ENCODE peak calls at places on chromosomes 7 and 10, in nine cellular contexts. One of them, this sample, is unnamed.

GRCh38 chr10:96699613-96700012 is 20.7 kb downstream of the PIK3AP1 start:
- DNase-seq in psoas muscle: no peak
- DNase-seq in ovary: no peak
- DNase-seq in A549: no peak
- DNase-seq in upper lobe of right lung: no peak
- DNase-seq in right lobe of liver: no peak
- DNase-seq in IMR-90: no peak
- DNase-seq in cardiac muscle cell: no peak
- DNase-seq in pancreas: no peak
- DNase-seq in this sample: no peak

GRCh38 chr7:92155108-92155755 is 21.0 kb upstream of the CYP51A1 start:
- DNase-seq in psoas muscle: no peak
- DNase-seq in ovary: no peak
- DNase-seq in A549: no peak
- DNase-seq in upper lobe of right lung: no peak
- DNase-seq in right lobe of liver: no peak
- DNase-seq in IMR-90: no peak
- DNase-seq in cardiac muscle cell: no peak
- DNase-seq in pancreas: no peak
- DNase-seq in this sample: no peak

GRCh38 chr7:128022631-128023532 is 8.4 kb downstream of the LRRC4 start:
- DNase-seq in psoas muscle: no peak
- DNase-seq in ovary: no peak
- DNase-seq in A549: no peak
- DNase-seq in upper lobe of right lung: no peak
- DNase-seq in right lobe of liver: no peak
- DNase-seq in IMR-90: peak; percentile 81
- DNase-seq in cardiac muscle cell: peak; percentile 47
- DNase-seq in pancreas: no peak
- DNase-seq in this sample: no peak

GRCh38 chr10:118760265-118760664 is 5.5 kb upstream of the CACUL1 start:
- DNase-seq in psoas muscle: no peak
- DNase-seq in ovary: no peak
- DNase-seq in A549: no peak
- DNase-seq in upper lobe of right lung: no peak
- DNase-seq in right lobe of liver: no peak
- DNase-seq in IMR-90: no peak
- DNase-seq in cardiac muscle cell: no peak
- DNase-seq in pancreas: peak; percentile 57
- DNase-seq in this sample: no peak

GRCh38 chr10:121886997-121887622 is 40.7 kb downstream of the ATE1 start:
- DNase-seq in psoas muscle: peak; percentile 41
- DNase-seq in ovary: peak; percentile 45
- DNase-seq in A549: peak; percentile 78
- DNase-seq in upper lobe of right lung: no peak
- DNase-seq in right lobe of liver: peak; percentile 53
- DNase-seq in IMR-90: peak; percentile 69
- DNase-seq in cardiac muscle cell: peak; percentile 82
- DNase-seq in pancreas: no peak
- DNase-seq in this sample: peak; percentile 28

GRCh38 chr7:25402528-25402927 is 174.2 kb upstream of the NPVF start:
- DNase-seq in psoas muscle: no peak
- DNase-seq in ovary: no peak
- DNase-seq in A549: no peak
- DNase-seq in upper lobe of right lung: no peak
- DNase-seq in right lobe of liver: no peak
- DNase-seq in IMR-90: no peak
- DNase-seq in cardiac muscle cell: no peak
- DNase-seq in pancreas: no peak
- DNase-seq in this sample: no peak

GRCh38 chr10:93757766-93758509 is at the start of gene LGI1:
- DNase-seq in psoas muscle: no peak
- DNase-seq in ovary: no peak
- DNase-seq in A549: no peak
- DNase-seq in upper lobe of right lung: no peak
- DNase-seq in right lobe of liver: no peak
- DNase-seq in IMR-90: peak; percentile 16
- DNase-seq in cardiac muscle cell: peak; percentile 32
- DNase-seq in pancreas: no peak
- DNase-seq in this sample: no peak

GRCh38 chr10:28677889-28678686 is 767 bp downstream of the BAMBI start:
- DNase-seq in psoas muscle: peak; percentile 25
- DNase-seq in ovary: peak; percentile 33
- DNase-seq in A549: no peak
- DNase-seq in upper lobe of right lung: peak; percentile 76
- DNase-seq in right lobe of liver: peak; percentile 48
- DNase-seq in IMR-90: peak; percentile 22
- DNase-seq in cardiac muscle cell: no peak
- DNase-seq in pancreas: peak; percentile 84
- DNase-seq in this sample: peak; percentile 16

GRCh38 chr7:158018061-158018796 is 569.4 kb downstream of the PTPRN2 start:
- DNase-seq in psoas muscle: no peak
- DNase-seq in ovary: no peak
- DNase-seq in A549: no peak
- DNase-seq in upper lobe of right lung: peak; percentile 67
- DNase-seq in right lobe of liver: no peak
- DNase-seq in IMR-90: no peak
- DNase-seq in cardiac muscle cell: no peak
- DNase-seq in pancreas: peak; percentile 13
- DNase-seq in this sample: no peak

GRCh38 chr7:155009570-155010157 is 6.7 kb upstream of the PAXIP1 start:
- DNase-seq in psoas muscle: no peak
- DNase-seq in ovary: no peak
- DNase-seq in A549: peak; percentile 19
- DNase-seq in upper lobe of right lung: no peak
- DNase-seq in right lobe of liver: no peak
- DNase-seq in IMR-90: no peak
- DNase-seq in cardiac muscle cell: peak; percentile 5
- DNase-seq in pancreas: no peak
- DNase-seq in this sample: no peak

GRCh38 chr10:15856328-15857000 is 3.8 kb downstream of the MINDY3 start:
- DNase-seq in psoas muscle: no peak
- DNase-seq in ovary: no peak
- DNase-seq in A549: no peak
- DNase-seq in upper lobe of right lung: no peak
- DNase-seq in right lobe of liver: no peak
- DNase-seq in IMR-90: no peak
- DNase-seq in cardiac muscle cell: no peak
- DNase-seq in pancreas: no peak
- DNase-seq in this sample: no peak

GRCh38 chr10:61016630-61017029 is 72.6 kb upstream of the RHOBTB1 start:
- DNase-seq in psoas muscle: no peak
- DNase-seq in ovary: no peak
- DNase-seq in A549: no peak
- DNase-seq in upper lobe of right lung: no peak
- DNase-seq in right lobe of liver: no peak
- DNase-seq in IMR-90: no peak
- DNase-seq in cardiac muscle cell: no peak
- DNase-seq in pancreas: no peak
- DNase-seq in this sample: no peak

GRCh38 chr10:61836233-61836887 is 65.1 kb upstream of the ARID5B start:
- DNase-seq in psoas muscle: no peak
- DNase-seq in ovary: no peak
- DNase-seq in A549: no peak
- DNase-seq in upper lobe of right lung: no peak
- DNase-seq in right lobe of liver: no peak
- DNase-seq in IMR-90: no peak
- DNase-seq in cardiac muscle cell: peak; percentile 40
- DNase-seq in pancreas: no peak
- DNase-seq in this sample: no peak

GRCh38 chr10:62426086-62426485 is 51.9 kb downstream of the ZNF365 start:
- DNase-seq in psoas muscle: no peak
- DNase-seq in ovary: no peak
- DNase-seq in A549: peak; percentile 28
- DNase-seq in upper lobe of right lung: no peak
- DNase-seq in right lobe of liver: no peak
- DNase-seq in IMR-90: peak; percentile 60
- DNase-seq in cardiac muscle cell: no peak
- DNase-seq in pancreas: no peak
- DNase-seq in this sample: no peak

GRCh38 chr10:51718804-51719291 is 19.5 kb upstream of the CSTF2T start:
- DNase-seq in psoas muscle: no peak
- DNase-seq in ovary: no peak
- DNase-seq in A549: no peak
- DNase-seq in upper lobe of right lung: no peak
- DNase-seq in right lobe of liver: no peak
- DNase-seq in IMR-90: peak; percentile 92
- DNase-seq in cardiac muscle cell: peak; percentile 72
- DNase-seq in pancreas: no peak
- DNase-seq in this sample: no peak

GRCh38 chr10:61280303-61280702 is 172.9 kb downstream of the TMEM26 start:
- DNase-seq in psoas muscle: no peak
- DNase-seq in ovary: no peak
- DNase-seq in A549: no peak
- DNase-seq in upper lobe of right lung: no peak
- DNase-seq in right lobe of liver: no peak
- DNase-seq in IMR-90: peak; percentile 53
- DNase-seq in cardiac muscle cell: peak; percentile 10
- DNase-seq in pancreas: no peak
- DNase-seq in this sample: no peak

DNA sequence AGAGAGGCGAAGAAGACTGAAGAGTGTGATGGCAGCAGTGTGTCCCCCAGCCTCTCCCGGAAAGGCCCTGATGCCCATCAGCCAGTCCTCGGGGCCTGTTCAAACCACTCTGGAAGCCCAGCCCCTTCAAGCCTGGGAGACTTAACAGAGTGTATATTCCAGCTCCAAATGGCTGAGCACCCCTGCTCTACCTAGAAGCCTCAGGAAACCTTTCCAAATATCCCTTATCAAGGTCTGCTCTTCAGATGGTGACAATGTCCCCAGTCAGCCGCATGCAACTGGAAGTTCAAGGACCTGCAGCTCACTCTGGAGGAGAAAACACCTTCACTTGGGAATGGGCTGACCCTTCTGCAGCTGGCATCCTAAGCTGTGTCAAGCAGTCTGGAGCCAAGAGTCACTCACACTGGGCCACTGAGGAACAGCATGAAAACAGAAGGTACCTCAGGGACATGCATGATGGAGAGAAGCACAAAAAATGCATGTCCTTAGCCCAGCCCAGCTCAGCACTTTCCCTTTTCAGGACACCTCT is 10.2 kb downstream of the ANXA11 start:
- DNase-seq in psoas muscle: no peak
- DNase-seq in ovary: no peak
- DNase-seq in A549: no peak
- DNase-seq in upper lobe of right lung: no peak
- DNase-seq in right lobe of liver: no peak
- DNase-seq in IMR-90: no peak
- DNase-seq in cardiac muscle cell: no peak
- DNase-seq in pancreas: no peak
- DNase-seq in this sample: no peak
- H3K4me1 ChIP-seq in psoas muscle: peaks cover 93% of the 10 kb centered on the region
- H3K4me1 ChIP-seq in ovary: peaks cover 9% of the 10 kb centered on the region
- H3K4me1 ChIP-seq in A549: peaks cover 59% of the 10 kb centered on the region
- H3K4me1 ChIP-seq in upper lobe of right lung: peaks cover 87% of the 10 kb centered on the region
- H3K4me1 ChIP-seq in right lobe of liver: peaks cover 40% of the 10 kb centered on the region
- H3K4me1 ChIP-seq in IMR-90: peaks cover 33% of the 10 kb centered on the region
- H3K4me1 ChIP-seq in cardiac muscle cell: peaks cover 27% of the 10 kb centered on the region
- H3K4me1 ChIP-seq in pancreas: peaks cover 87% of the 10 kb centered on the region
- H3K4me1 ChIP-seq in this sample: peaks cover 78% of the 10 kb centered on the region

GRCh38 chr7:27161721-27162547 is 3.4 kb downstream of the HOXA9 start:
- DNase-seq in psoas muscle: no peak
- DNase-seq in ovary: no peak
- DNase-seq in A549: no peak
- DNase-seq in upper lobe of right lung: peak; percentile 59
- DNase-seq in right lobe of liver: no peak
- DNase-seq in IMR-90: no peak
- DNase-seq in cardiac muscle cell: no peak
- DNase-seq in pancreas: peak; percentile 64
- DNase-seq in this sample: no peak
- H3K27ac ChIP-seq in psoas muscle: peak overlapping the region; percentile 86
- H3K27ac ChIP-seq in ovary: no peak overlapping the region
- H3K27ac ChIP-seq in A549: no peak overlapping the region
- H3K27ac ChIP-seq in upper lobe of right lung: no peak overlapping the region
- H3K27ac ChIP-seq in right lobe of liver: no peak overlapping the region
- H3K27ac ChIP-seq in IMR-90: no peak overlapping the region
- H3K27ac ChIP-seq in cardiac muscle cell: no peak overlapping the region
- H3K27ac ChIP-seq in pancreas: no peak overlapping the region
- H3K27ac ChIP-seq in this sample: no peak overlapping the region

DNA sequence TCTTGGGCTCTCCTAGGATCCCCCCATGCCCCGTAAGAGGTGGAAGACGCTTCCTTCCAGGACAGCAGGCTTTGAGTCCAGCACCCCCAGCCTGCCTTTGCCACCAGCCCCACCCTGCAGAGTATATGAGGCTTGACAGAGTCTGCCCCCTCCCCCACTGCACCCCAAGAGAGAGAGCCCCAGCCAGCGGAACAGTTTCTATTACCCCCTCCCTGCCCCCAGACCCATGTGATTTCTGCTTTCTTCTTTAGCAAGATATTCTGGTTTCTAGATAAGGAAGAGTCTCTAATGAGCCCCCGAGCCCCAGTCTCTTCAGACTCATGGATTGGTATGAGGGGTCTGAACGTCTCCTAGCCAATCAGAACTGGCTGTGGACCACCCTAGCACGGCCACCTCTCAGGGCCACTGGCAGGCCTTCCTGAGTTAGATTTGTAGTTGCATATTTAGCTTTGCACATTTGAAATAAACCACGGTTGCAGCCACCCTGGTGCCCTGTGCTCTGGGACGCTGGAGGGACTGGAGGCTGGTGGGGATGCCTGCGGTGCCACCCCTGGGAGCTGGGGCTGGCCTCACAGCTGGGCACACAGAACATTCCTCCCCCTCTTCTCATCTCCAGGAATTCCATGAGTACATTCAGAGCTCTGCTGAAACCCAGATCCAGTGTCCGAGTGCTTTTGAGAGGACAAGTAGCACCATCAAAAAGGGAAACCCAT is 3.0 kb upstream of the SH2B2 start:
- DNase-seq in psoas muscle: no peak
- DNase-seq in ovary: no peak
- DNase-seq in A549: no peak
- DNase-seq in upper lobe of right lung: no peak
- DNase-seq in right lobe of liver: no peak
- DNase-seq in IMR-90: no peak
- DNase-seq in cardiac muscle cell: no peak
- DNase-seq in pancreas: no peak
- DNase-seq in this sample: no peak
- H3K4me3 ChIP-seq in psoas muscle: no peak overlapping the region
- H3K4me3 ChIP-seq in ovary: no peak overlapping the region
- H3K4me3 ChIP-seq in A549: no peak overlapping the region
- H3K4me3 ChIP-seq in upper lobe of right lung: no peak overlapping the region
- H3K4me3 ChIP-seq in right lobe of liver: no peak overlapping the region
- H3K4me3 ChIP-seq in IMR-90: no peak overlapping the region
- H3K4me3 ChIP-seq in cardiac muscle cell: no peak overlapping the region
- H3K4me3 ChIP-seq in pancreas: no peak overlapping the region
- H3K4me3 ChIP-seq in this sample: no peak overlapping the region

DNA sequence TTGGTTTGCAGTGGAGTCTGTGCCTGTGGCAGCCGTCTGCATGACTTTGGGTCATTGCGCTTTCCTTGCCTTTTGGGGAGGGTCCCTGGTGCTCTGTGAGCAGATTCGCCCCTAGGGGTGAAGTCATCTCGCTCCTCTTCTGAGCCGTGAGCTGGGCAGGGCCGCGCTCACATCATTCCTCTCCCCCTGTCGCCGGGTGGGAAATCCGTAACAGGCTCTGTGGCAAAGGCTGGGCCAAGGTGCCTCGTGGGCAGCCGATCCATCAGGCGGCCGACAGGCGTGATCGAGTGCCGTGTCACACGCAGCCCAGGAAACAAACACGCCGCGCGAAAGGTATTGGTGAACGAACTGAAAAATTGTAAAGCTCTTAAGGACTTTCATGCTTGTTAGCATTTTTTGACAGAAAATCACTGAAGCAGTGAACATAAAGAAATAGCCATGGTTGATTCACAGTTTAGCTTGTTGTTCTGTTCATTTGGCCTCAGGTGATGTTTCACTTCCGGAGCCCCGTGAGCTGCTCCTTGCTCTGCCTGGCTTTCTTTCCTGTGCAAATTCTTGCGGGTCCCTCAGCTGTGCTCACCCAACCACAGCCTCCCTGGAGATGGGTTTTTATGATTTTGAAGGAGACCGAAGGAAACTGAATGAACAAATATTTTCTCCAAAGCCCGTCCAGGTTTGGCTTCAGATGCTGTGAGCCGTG is 122.1 kb downstream of the NKX6-2 start:
- DNase-seq in psoas muscle: no peak
- DNase-seq in ovary: no peak
- DNase-seq in A549: no peak
- DNase-seq in upper lobe of right lung: no peak
- DNase-seq in right lobe of liver: no peak
- DNase-seq in IMR-90: no peak
- DNase-seq in cardiac muscle cell: no peak
- DNase-seq in pancreas: no peak
- DNase-seq in this sample: no peak
- H3K4me1 ChIP-seq in psoas muscle: no peaks in the 10 kb centered on the region
- H3K4me1 ChIP-seq in ovary: no peaks in the 10 kb centered on the region
- H3K4me1 ChIP-seq in A549: peaks cover 31% of the 10 kb centered on the region
- H3K4me1 ChIP-seq in upper lobe of right lung: no peaks in the 10 kb centered on the region
- H3K4me1 ChIP-seq in right lobe of liver: no peaks in the 10 kb centered on the region
- H3K4me1 ChIP-seq in IMR-90: peaks cover 19% of the 10 kb centered on the region
- H3K4me1 ChIP-seq in cardiac muscle cell: no peaks in the 10 kb centered on the region
- H3K4me1 ChIP-seq in pancreas: no peaks in the 10 kb centered on the region
- H3K4me1 ChIP-seq in this sample: no peaks in the 10 kb centered on the region